ENCODE peak calls at places on chromosome 2, in eight cellular contexts. I is GM12878, R is stomach, C is endothelial cell of umbilical vein, U is spleen, T is upper lobe of left lung, L is prostate gland, B is HCT116. H is an unnamed sample. For H3K9me3, the result is how much of the 10 kb centered on the place peaks cover.

GRCh38 chr2:26355038-26355995 is 8.7 kb upstream of the ADGRF3 start:
- DNase-seq in T (no peak), C (no peak), I (no peak), L (peak), U (no peak), B (peak), R (no peak), H (no peak)

GRCh38 chr2:161982548-161982947 is 91.5 kb downstream of the DPP4 start:
- DNase-seq in C (no peak), L (no peak), I (no peak), U (no peak), R (no peak), B (no peak), T (no peak), H (no peak)

GRCh38 chr2:111656893-111657292 is 227.1 kb downstream of the ANAPC1 start:
- DNase-seq in I (no peak), U (no peak), L (no peak), B (no peak), T (no peak), R (no peak), C (no peak), H (no peak)

GRCh38 chr2:70250434-70250833 is 2.0 kb upstream of the TIA1 start:
- DNase-seq in I (no peak), R (no peak), C (no peak), T (no peak), B (no peak), U (no peak), L (no peak), H (no peak)

GRCh38 chr2:158783923-158784322 is 11.2 kb upstream of the DAPL1 start:
- DNase-seq in I (no peak), B (no peak), U (no peak), L (peak), R (no peak), T (no peak), C (no peak), H (no peak)

GRCh38 chr2:191927991-191928390 is 81.1 kb upstream of the CAVIN2 start:
- DNase-seq in L (no peak), T (no peak), I (no peak), C (peak), U (no peak), R (no peak), B (no peak), H (no peak)

GRCh38 chr2:109173311-109174171 is 44.5 kb downstream of the SH3RF3 start:
- DNase-seq in B (no peak), R (peak), U (no peak), C (peak), I (no peak), T (peak), L (peak), H (peak)

GRCh38 chr2:8306530-8307351 is 375.1 kb upstream of the ID2 start:
- DNase-seq in C (no peak), L (no peak), U (no peak), B (no peak), R (no peak), I (no peak), T (no peak), H (no peak)

GRCh38 chr2:240985881-240986786 is 12.3 kb upstream of the SNED1 start:
- DNase-seq in C (no peak), T (peak), B (no peak), I (no peak), U (peak), L (no peak), R (no peak), H (peak)

GRCh38 chr2:220703279-220703678 is 868.8 kb downstream of the EPHA4 start:
- DNase-seq in T (no peak), B (no peak), R (no peak), L (no peak), U (no peak), I (no peak), C (no peak), H (no peak)

GRCh38 chr2:236112466-236112865 is 55.7 kb downstream of the GBX2 start:
- DNase-seq in B (no peak), R (no peak), T (no peak), I (no peak), L (no peak), C (no peak), U (peak), H (no peak)

GRCh38 chr2:160409480-160409879 is 84.1 kb downstream of the RBMS1 start:
- DNase-seq in C (no peak), B (no peak), I (no peak), L (no peak), U (no peak), T (no peak), R (no peak), H (no peak)

GRCh38 chr2:62305421-62306176 is 109.7 kb downstream of the B3GNT2 start:
- DNase-seq in R (no peak), C (peak), I (peak), T (no peak), L (no peak), B (no peak), U (no peak), H (no peak)

GRCh38 chr2:79292936-79293335 is 133.4 kb upstream of the REG3A start:
- DNase-seq in U (no peak), L (no peak), I (no peak), C (no peak), T (no peak), R (no peak), B (no peak), H (no peak)

GRCh38 chr2:226215902-226216503 is 583.6 kb downstream of the IRS1 start:
- DNase-seq in U (no peak), C (peak), I (no peak), T (no peak), R (peak), L (peak), B (peak), H (peak)

DNA sequence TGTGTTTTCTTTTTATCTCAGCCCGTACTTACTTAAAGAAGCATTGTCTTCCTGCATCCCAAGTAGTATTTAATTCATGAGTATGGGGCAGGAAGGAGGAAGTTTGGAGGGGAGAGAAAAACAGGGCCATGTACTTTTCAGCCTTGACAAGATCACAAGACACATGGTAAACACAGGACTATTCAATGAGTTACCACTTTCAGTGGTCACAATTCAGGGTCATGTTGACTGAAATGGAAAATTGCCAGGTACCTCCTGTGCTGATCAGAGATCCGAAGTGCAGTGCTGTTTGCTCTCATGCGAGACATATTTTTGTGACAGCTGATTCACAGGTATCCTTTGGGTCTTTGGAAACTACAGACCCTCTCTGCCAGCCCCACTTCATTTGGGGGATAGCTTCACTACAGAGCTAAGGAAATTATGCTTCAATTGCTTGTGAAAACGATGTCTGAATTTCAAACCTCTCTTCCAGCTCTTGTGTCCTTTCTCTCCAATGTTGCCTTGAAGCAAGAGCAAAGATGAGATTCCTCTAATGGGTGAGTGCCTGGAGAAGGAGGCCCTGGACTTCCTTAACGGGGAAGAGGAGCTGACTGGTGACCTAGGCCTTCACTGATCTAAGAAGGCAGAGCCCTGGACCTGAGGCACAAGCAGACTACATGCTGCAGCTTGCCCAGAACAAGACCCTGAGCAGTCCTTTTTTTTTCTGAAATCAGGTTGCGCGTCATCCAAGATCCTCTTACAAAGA is 44.2 kb downstream of the EVA1A start:
- DNase-seq in T (no peak), B (no peak), C (peak), I (peak), R (no peak), L (no peak), U (no peak), H (no peak)
- TF ChIP-seq POLR2AphosphoS5 in T (no peak), B (no peak), C (no peak), I (no peak), R (no peak), L (no peak), U (no peak), H (no peak)

DNA sequence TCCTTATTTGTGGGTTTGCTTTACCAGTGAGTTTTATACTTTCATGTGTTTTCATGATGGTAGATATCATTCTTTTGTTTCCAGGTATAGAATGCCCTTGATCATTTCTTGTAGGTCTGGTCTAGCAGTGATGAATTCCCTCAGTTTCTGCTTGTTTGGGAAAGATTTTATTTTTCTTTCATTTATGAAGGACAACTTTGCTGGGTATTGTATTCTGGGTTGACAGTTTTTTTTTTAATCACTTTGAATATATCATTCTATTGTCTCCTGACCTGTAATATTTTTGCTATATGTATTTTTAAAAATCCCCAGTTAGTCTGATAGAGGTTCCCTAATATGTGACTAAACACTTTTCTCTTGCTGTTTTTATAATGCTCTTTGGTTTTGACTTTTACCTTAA is 58.3 kb upstream of the GALNT3 start:
- DNase-seq in C (no peak), L (no peak), U (no peak), T (no peak), I (no peak), R (no peak), B (no peak), H (no peak)
- H3K9me3 ChIP-seq in C (under half), L (under half), U (under half), T (under half), I (under half), R (under half), B (under half), H (under half)

GRCh38 chr2:43019025-43019367 is 207.4 kb downstream of the ZFP36L2 start:
- DNase-seq in T (no peak), R (no peak), U (no peak), B (no peak), L (no peak), I (no peak), C (no peak), H (no peak)

GRCh38 chr2:43020990-43021677 is 205.3 kb downstream of the ZFP36L2 start:
- DNase-seq in I (no peak), R (no peak), L (no peak), T (no peak), U (peak), C (no peak), B (no peak), H (no peak)

GRCh38 chr2:43020296-43020695 is 206.1 kb downstream of the ZFP36L2 start:
- DNase-seq in I (no peak), U (peak), L (no peak), C (no peak), T (no peak), R (no peak), B (no peak), H (no peak)

GRCh38 chr2:43019536-43020183 is 206.7 kb downstream of the ZFP36L2 start:
- DNase-seq in C (no peak), I (no peak), R (no peak), B (no peak), T (no peak), L (no peak), U (peak), H (no peak)

GRCh38 chr2:43018179-43019024 is 208.0 kb downstream of the ZFP36L2 start:
- DNase-seq in T (no peak), C (no peak), B (no peak), R (peak), U (peak), I (no peak), L (peak), H (peak)
- TF ChIP-seq POLR2AphosphoS5 in T (peak), C (no peak), B (no peak), R (peak), U (peak), I (no peak), L (peak), H (peak)

DNA sequence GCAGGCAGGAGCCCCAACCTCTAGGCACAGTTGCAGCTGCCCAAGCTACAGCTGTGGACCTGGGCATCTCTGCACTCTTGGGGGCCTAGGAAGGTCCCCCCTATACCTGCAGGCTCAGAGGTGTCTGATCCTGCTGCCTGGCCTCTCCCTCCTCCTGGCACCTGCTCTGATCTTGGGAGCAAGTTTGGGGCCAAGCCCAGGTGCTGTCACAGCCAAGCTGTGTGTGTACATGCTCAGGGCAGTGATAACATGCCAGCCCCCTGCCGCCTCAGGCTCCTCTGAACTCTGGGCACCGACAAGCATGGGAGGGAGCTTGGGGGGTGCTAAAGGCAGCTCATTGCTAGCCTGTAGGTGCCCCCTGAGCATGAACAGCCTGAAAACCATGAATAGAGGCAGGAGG is 829.6 kb upstream of the VRK2 start:
- DNase-seq in T (no peak), I (no peak), U (no peak), C (no peak), B (no peak), R (no peak), L (no peak), H (no peak)
- H3K9me3 ChIP-seq in T (under half), I (under half), U (under half), C (under half), B (under half), R (under half), L (under half), H (under half)

DNA sequence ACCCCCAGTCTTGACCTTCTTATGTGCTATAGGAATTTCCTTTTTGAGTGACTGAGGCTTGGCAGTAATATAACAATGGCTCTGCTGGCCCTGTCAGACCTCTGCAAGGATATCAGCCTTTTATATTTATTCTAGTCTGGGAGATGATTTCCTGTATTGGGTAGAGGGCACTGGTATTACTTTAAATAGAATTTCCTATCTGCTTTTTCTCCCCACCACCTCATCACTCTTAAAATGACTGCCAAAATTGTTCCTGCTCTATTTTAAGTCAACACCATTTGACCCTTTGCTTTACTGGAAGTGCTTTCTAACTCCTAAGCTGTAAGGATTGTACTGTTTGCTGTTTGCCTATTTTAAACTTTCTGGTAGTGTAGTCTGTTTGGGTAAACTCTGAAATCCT is 658.4 kb upstream of the FSHR start:
- DNase-seq in L (no peak), U (no peak), R (no peak), T (no peak), C (no peak), B (no peak), I (no peak), H (no peak)
- TF ChIP-seq POLR2AphosphoS5 in L (no peak), U (no peak), R (no peak), T (no peak), C (no peak), B (no peak), I (no peak), H (no peak)

GRCh38 chr2:95382686-95383634 is 19.5 kb upstream of the FAHD2A start:
- DNase-seq in I (no peak), R (no peak), T (no peak), L (no peak), B (no peak), C (no peak), U (no peak), H (no peak)

GRCh38 chr2:95386031-95386430 is 16.5 kb upstream of the FAHD2A start:
- DNase-seq in L (no peak), U (peak), B (no peak), I (no peak), C (no peak), T (no peak), R (no peak), H (no peak)

GRCh38 chr2:95385570-95385984 is 16.9 kb upstream of the FAHD2A start:
- DNase-seq in B (no peak), R (peak), L (no peak), T (peak), U (no peak), I (no peak), C (no peak), H (no peak)

GRCh38 chr2:95383635-95384027 is 18.9 kb upstream of the FAHD2A start:
- DNase-seq in T (no peak), L (no peak), B (no peak), R (peak), U (peak), C (no peak), I (no peak), H (no peak)

DNA sequence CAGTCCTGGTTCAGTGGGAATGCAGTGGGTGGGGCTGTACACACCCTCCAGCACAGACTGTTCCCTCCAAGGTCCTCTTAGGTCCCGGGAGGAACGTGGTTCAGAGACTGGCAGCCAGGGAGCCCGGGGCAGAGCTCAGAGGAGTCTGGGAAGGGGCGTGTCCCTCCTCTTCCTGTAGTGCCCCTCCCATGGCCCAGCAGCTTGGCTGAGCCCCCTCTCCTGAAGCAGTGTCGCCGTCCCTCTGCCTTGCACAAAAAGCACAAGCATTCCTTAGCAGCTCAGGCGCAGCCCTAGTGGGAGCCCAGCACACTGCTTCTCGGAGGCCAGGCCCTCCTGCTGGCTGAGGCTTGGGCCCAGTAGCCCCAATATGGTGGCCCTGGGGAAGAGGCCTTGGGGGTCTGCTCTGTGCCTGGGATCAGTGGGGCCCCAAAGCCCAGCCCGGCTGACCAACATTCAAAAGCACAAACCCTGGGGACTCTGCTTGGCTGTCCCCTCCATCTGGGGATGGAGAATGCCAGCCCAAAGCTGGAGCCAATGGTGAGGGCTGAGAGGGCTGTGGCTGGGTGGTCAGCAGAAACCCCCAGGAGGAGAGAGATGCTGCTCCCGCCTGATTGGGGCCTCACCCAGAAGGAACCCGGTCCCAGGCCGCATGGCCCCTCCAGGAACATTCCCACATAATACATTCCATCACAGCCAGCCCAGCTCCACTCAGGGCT is 17.5 kb upstream of the FAHD2A start:
- DNase-seq in I (no peak), B (no peak), R (peak), C (no peak), U (no peak), T (no peak), L (no peak), H (no peak)
- H3K9me3 ChIP-seq in I (under half), B (under half), R (under half), C (under half), U (under half), T (under half), L (under half), H (under half)

DNA sequence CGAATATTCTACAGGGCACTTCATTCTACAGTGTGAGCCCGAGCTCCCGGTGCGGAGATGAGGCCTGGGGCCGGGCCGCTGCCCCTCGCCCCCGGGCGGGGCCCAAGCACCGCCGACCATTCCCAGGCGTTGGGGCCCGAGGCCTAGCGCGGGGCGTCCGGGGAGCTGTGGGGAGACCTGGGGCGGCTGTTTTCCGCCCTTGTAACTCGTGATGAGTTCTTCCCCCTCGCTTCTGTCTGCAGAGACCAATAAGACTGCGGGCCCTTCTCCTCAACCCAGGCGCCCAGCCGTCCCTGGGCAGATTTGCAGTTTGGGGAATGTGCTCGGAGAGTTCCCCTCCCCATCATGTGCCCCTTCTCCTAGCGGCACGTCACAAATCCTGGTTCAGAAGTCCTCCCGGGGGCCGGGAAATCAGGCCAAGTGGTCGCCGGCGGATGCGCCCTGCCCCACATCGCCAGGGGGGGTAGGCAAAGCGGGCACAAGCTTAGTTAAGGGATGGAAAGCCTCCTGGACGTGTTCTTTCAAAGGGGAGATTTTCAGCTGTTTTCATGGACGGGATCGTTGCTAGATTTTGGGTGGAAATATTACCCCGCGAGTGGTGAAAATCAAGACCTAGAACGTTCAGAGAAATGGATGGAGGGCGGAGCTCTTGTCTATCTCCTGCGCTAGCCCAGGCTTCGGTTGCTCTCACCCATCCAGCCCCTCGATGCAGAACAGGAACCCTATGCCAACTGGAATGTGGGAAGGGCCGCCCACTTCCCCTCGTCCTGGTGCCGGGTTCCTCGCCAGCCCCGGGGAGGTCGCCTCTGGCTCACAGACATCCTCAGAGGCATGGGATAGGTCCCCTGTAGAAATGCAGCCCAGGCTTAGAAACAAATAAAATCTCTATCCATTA is 18.8 kb upstream of the HAAO start:
- DNase-seq in L (peak), T (peak), I (no peak), C (peak), U (peak), R (no peak), B (no peak), H (peak)
- TF ChIP-seq POLR2AphosphoS5 in L (peak), T (peak), I (no peak), C (no peak), U (peak), R (peak), B (no peak), H (no peak)

H was measured in suprapubic skin.